ENCODE peak calls at places on chromosomes 2 and 18, in ten cellular contexts. One of them, this sample, is unnamed.

GRCh38 chr2:45578056-45578843 is 32.8 kb downstream of the SRBD1 start:
- DNase-seq in cardiac fibroblast: peak
- DNase-seq in adrenal gland: no peak
- DNase-seq in AG09309: no peak
- DNase-seq in upper lobe of right lung: no peak
- DNase-seq in gastrocnemius medialis: no peak
- DNase-seq in fibroblast of the aortic adventitia: peak
- DNase-seq in tibial artery: no peak
- DNase-seq in GM20000: peak
- DNase-seq in thyroid gland: no peak
- DNase-seq in this sample: peak

GRCh38 chr2:165958313-165958712 is 4.7 kb upstream of the TTC21B start:
- DNase-seq in cardiac fibroblast: no peak
- DNase-seq in GM20000: no peak
- DNase-seq in thyroid gland: no peak
- DNase-seq in upper lobe of right lung: no peak
- DNase-seq in gastrocnemius medialis: no peak
- DNase-seq in adrenal gland: no peak
- DNase-seq in fibroblast of the aortic adventitia: no peak
- DNase-seq in AG09309: no peak
- DNase-seq in tibial artery: no peak
- DNase-seq in this sample: no peak

GRCh38 chr2:20594048-20594750 is 56.7 kb downstream of the HS1BP3 start:
- DNase-seq in cardiac fibroblast: no peak
- DNase-seq in fibroblast of the aortic adventitia: no peak
- DNase-seq in GM20000: no peak
- DNase-seq in thyroid gland: no peak
- DNase-seq in AG09309: no peak
- DNase-seq in tibial artery: peak
- DNase-seq in gastrocnemius medialis: peak
- DNase-seq in upper lobe of right lung: peak
- DNase-seq in adrenal gland: no peak
- DNase-seq in this sample: no peak

GRCh38 chr2:84641016-84641415 is 124.7 kb downstream of the DNAH6 start:
- DNase-seq in AG09309: no peak
- DNase-seq in adrenal gland: no peak
- DNase-seq in GM20000: no peak
- DNase-seq in tibial artery: no peak
- DNase-seq in gastrocnemius medialis: no peak
- DNase-seq in fibroblast of the aortic adventitia: no peak
- DNase-seq in upper lobe of right lung: no peak
- DNase-seq in thyroid gland: no peak
- DNase-seq in cardiac fibroblast: no peak
- DNase-seq in this sample: no peak

GRCh38 chr2:183232161-183232865 is 108.1 kb downstream of the NUP35 start:
- DNase-seq in fibroblast of the aortic adventitia: peak
- DNase-seq in tibial artery: no peak
- DNase-seq in cardiac fibroblast: peak
- DNase-seq in gastrocnemius medialis: no peak
- DNase-seq in adrenal gland: no peak
- DNase-seq in AG09309: no peak
- DNase-seq in GM20000: no peak
- DNase-seq in upper lobe of right lung: no peak
- DNase-seq in thyroid gland: no peak
- DNase-seq in this sample: no peak

GRCh38 chr2:103396152-103396551 is 634.3 kb downstream of the TMEM182 start:
- DNase-seq in upper lobe of right lung: no peak
- DNase-seq in fibroblast of the aortic adventitia: no peak
- DNase-seq in tibial artery: no peak
- DNase-seq in gastrocnemius medialis: no peak
- DNase-seq in GM20000: no peak
- DNase-seq in thyroid gland: no peak
- DNase-seq in AG09309: no peak
- DNase-seq in adrenal gland: no peak
- DNase-seq in cardiac fibroblast: no peak
- DNase-seq in this sample: no peak

GRCh38 chr18:21074336-21075323 is 37.0 kb downstream of the ROCK1 start:
- DNase-seq in thyroid gland: no peak
- DNase-seq in upper lobe of right lung: no peak
- DNase-seq in gastrocnemius medialis: no peak
- DNase-seq in GM20000: no peak
- DNase-seq in tibial artery: no peak
- DNase-seq in cardiac fibroblast: no peak
- DNase-seq in fibroblast of the aortic adventitia: no peak
- DNase-seq in adrenal gland: no peak
- DNase-seq in AG09309: no peak
- DNase-seq in this sample: no peak

GRCh38 chr2:53211201-53211774 is 556.3 kb upstream of the CHAC2 start:
- DNase-seq in adrenal gland: no peak
- DNase-seq in AG09309: no peak
- DNase-seq in tibial artery: no peak
- DNase-seq in gastrocnemius medialis: no peak
- DNase-seq in fibroblast of the aortic adventitia: no peak
- DNase-seq in upper lobe of right lung: no peak
- DNase-seq in cardiac fibroblast: no peak
- DNase-seq in GM20000: no peak
- DNase-seq in thyroid gland: no peak
- DNase-seq in this sample: no peak

GRCh38 chr2:70685771-70686171 is 82.2 kb downstream of the ADD2 start:
- DNase-seq in GM20000: no peak
- DNase-seq in gastrocnemius medialis: no peak
- DNase-seq in AG09309: no peak
- DNase-seq in fibroblast of the aortic adventitia: no peak
- DNase-seq in upper lobe of right lung: peak
- DNase-seq in tibial artery: no peak
- DNase-seq in cardiac fibroblast: no peak
- DNase-seq in adrenal gland: no peak
- DNase-seq in thyroid gland: no peak
- DNase-seq in this sample: no peak

GRCh38 chr2:70687461-70687795 is 80.6 kb downstream of the ADD2 start:
- DNase-seq in fibroblast of the aortic adventitia: no peak
- DNase-seq in upper lobe of right lung: no peak
- DNase-seq in GM20000: no peak
- DNase-seq in cardiac fibroblast: no peak
- DNase-seq in thyroid gland: no peak
- DNase-seq in adrenal gland: no peak
- DNase-seq in gastrocnemius medialis: no peak
- DNase-seq in tibial artery: no peak
- DNase-seq in AG09309: no peak
- DNase-seq in this sample: no peak

GRCh38 chr2:70688427-70688826 is 79.6 kb downstream of the ADD2 start:
- DNase-seq in cardiac fibroblast: no peak
- DNase-seq in upper lobe of right lung: peak
- DNase-seq in AG09309: no peak
- DNase-seq in adrenal gland: no peak
- DNase-seq in GM20000: no peak
- DNase-seq in gastrocnemius medialis: no peak
- DNase-seq in tibial artery: no peak
- DNase-seq in fibroblast of the aortic adventitia: no peak
- DNase-seq in thyroid gland: no peak
- DNase-seq in this sample: no peak

GRCh38 chr2:70684846-70685622 is 83.0 kb downstream of the ADD2 start:
- DNase-seq in AG09309: no peak
- DNase-seq in fibroblast of the aortic adventitia: no peak
- DNase-seq in upper lobe of right lung: peak
- DNase-seq in tibial artery: no peak
- DNase-seq in gastrocnemius medialis: no peak
- DNase-seq in adrenal gland: no peak
- DNase-seq in cardiac fibroblast: no peak
- DNase-seq in thyroid gland: no peak
- DNase-seq in GM20000: no peak
- DNase-seq in this sample: no peak

DNA sequence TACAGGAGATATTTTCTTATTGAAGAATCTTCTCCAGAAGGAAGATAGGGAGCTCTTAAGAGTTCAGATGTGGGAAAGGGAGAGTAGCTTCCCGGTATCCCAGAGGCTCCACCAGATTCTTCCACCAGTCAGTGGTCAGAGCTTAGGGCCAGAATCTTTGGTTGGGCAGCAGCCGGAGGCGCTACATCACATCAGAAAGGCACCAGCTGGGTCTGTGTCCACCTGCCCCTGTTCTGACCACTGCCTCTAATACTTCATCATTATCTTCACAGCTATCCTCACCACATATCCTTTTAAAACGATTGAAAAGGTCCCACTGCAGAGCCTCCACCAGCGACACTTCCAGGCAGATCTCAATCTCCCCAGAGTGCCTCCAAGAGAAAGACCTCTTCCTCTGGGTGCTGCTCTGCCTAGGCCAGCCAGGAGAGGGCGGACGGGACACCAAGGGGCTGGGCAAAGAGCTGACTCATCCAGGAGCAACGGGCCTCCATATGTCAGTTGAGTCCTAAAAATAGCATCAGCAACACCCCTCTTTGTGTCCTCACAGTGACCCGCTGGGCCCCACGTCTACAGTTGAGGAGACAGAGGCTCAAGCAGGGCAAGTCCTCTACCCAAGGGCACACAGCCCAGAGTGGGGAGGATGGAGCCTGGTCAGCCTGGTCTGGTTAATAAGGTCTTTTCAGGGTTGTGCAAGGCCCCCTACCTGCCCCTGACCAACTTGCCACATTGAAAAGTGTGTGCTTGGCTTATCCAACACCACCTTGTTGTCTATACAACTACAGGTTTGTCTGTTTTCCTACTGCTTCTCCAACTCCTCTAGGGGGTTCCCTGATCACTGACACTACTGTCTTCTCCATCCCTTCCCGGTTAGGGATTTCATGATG is 81.2 kb downstream of the ADD2 start:
- DNase-seq in thyroid gland: no peak
- DNase-seq in AG09309: peak
- DNase-seq in gastrocnemius medialis: peak
- DNase-seq in fibroblast of the aortic adventitia: peak
- DNase-seq in cardiac fibroblast: peak
- DNase-seq in adrenal gland: peak
- DNase-seq in GM20000: peak
- DNase-seq in tibial artery: no peak
- DNase-seq in upper lobe of right lung: peak
- DNase-seq in this sample: peak
- TF ChIP-seq CTCF in thyroid gland: no peak
- TF ChIP-seq CTCF in AG09309: peak
- TF ChIP-seq CTCF in gastrocnemius medialis: no peak
- TF ChIP-seq CTCF in fibroblast of the aortic adventitia: peak
- TF ChIP-seq CTCF in cardiac fibroblast: peak
- TF ChIP-seq CTCF in adrenal gland: no peak
- TF ChIP-seq CTCF in GM20000: peak
- TF ChIP-seq CTCF in tibial artery: no peak
- TF ChIP-seq CTCF in upper lobe of right lung: peak
- TF ChIP-seq CTCF in this sample: peak

DNA sequence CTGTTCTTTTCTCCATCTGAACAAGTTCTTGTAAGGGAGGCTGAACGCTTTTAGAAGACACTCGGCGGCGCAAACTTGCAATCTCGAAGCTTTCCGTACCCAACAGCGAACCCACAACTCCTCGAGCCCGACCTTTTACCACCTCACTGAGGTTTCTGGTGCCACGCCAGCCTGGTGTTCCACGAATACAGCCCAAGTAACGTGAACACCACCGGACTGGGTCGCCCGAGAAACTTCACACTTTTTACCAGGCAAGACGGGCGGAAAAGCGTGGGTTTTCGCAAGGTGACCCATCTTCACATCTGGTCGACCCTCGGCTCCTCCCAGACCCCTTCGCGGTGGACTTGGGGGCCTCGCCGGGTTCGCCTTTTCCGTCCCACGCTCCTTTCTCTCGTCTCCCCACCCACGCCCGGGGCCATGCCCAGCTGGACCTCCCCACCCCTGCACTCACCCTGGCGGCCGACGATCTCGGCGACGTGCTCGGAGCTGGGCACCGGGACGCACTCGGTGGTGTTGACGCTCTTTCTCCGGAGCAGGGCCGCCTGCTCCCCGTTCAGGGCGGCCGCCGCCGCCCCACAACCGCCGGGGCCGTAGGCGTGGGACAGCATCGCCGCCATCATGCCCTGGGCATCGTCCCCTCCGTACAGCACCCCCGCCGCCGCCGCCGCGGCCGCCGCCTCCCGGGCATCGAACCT is 1.2 kb downstream of the MEX3C start:
- DNase-seq in upper lobe of right lung: peak
- DNase-seq in gastrocnemius medialis: peak
- DNase-seq in AG09309: no peak
- DNase-seq in fibroblast of the aortic adventitia: peak
- DNase-seq in adrenal gland: peak
- DNase-seq in GM20000: peak
- DNase-seq in thyroid gland: peak
- DNase-seq in cardiac fibroblast: peak
- DNase-seq in tibial artery: peak
- DNase-seq in this sample: peak
- TF ChIP-seq CTCF in upper lobe of right lung: no peak
- TF ChIP-seq CTCF in gastrocnemius medialis: no peak
- TF ChIP-seq CTCF in AG09309: no peak
- TF ChIP-seq CTCF in fibroblast of the aortic adventitia: no peak
- TF ChIP-seq CTCF in adrenal gland: no peak
- TF ChIP-seq CTCF in GM20000: no peak
- TF ChIP-seq CTCF in thyroid gland: no peak
- TF ChIP-seq CTCF in cardiac fibroblast: no peak
- TF ChIP-seq CTCF in tibial artery: no peak
- TF ChIP-seq CTCF in this sample: peak

GRCh38 chr2:219521066-219521880 is 7.0 kb downstream of the ASIC4 start:
- DNase-seq in upper lobe of right lung: no peak
- DNase-seq in thyroid gland: peak
- DNase-seq in gastrocnemius medialis: no peak
- DNase-seq in fibroblast of the aortic adventitia: peak
- DNase-seq in tibial artery: no peak
- DNase-seq in AG09309: no peak
- DNase-seq in GM20000: no peak
- DNase-seq in adrenal gland: peak
- DNase-seq in cardiac fibroblast: peak
- DNase-seq in this sample: no peak
- TF ChIP-seq CTCF in upper lobe of right lung: peak
- TF ChIP-seq CTCF in thyroid gland: peak
- TF ChIP-seq CTCF in gastrocnemius medialis: peak
- TF ChIP-seq CTCF in fibroblast of the aortic adventitia: peak
- TF ChIP-seq CTCF in tibial artery: peak
- TF ChIP-seq CTCF in AG09309: peak
- TF ChIP-seq CTCF in GM20000: peak
- TF ChIP-seq CTCF in adrenal gland: peak
- TF ChIP-seq CTCF in cardiac fibroblast: peak
- TF ChIP-seq CTCF in this sample: peak

DNA sequence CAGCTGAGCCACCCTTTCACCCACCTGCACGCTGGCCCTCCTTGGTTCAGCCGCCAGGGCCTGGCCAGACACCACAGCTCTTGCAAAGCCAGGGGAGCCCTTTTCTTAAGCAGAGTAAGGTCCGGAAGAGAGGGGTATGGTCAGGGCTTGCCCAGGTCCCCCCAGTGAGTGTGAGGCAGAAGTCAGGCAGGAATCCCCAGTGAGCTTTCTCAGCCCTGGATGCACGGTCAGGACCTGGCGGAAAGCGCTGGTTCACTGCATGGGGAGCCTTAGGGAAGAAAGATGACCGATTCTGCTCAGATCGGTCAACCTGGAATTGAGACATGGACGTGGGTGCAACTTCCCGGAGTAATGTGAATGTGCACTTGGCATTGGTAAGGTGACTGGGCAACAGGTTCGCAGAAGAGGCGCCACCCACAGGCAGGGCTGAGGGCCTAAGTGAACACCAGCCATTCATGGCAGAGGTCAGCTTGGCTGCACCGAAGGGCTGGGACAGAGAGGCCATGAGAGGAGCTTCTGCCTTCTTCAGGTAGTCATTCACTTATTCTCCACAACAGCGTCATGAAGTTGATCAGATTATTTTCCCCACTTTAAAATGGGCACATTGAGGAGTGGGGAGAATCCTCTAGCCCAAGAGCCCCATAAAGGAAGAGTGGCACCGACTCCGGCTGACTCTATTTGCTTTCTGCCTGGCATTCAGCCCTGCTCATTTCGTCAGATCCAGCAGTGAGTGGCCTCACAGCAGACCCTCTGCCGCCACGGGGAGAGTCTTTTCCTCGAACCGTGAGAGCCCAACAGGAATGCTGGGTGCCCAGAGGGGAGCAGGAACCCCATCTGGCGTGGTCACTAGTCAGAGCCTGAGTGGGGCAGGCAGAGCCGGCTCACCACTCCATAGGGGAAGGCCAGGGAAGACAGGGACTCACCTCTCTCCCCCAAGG is 35.8 kb downstream of the SCTR start:
- DNase-seq in cardiac fibroblast: no peak
- DNase-seq in GM20000: no peak
- DNase-seq in fibroblast of the aortic adventitia: no peak
- DNase-seq in gastrocnemius medialis: no peak
- DNase-seq in AG09309: no peak
- DNase-seq in adrenal gland: no peak
- DNase-seq in upper lobe of right lung: peak
- DNase-seq in tibial artery: no peak
- DNase-seq in thyroid gland: no peak
- DNase-seq in this sample: no peak
- TF ChIP-seq CTCF in cardiac fibroblast: no peak
- TF ChIP-seq CTCF in GM20000: no peak
- TF ChIP-seq CTCF in fibroblast of the aortic adventitia: no peak
- TF ChIP-seq CTCF in gastrocnemius medialis: no peak
- TF ChIP-seq CTCF in AG09309: no peak
- TF ChIP-seq CTCF in adrenal gland: no peak
- TF ChIP-seq CTCF in upper lobe of right lung: no peak
- TF ChIP-seq CTCF in tibial artery: no peak
- TF ChIP-seq CTCF in thyroid gland: no peak
- TF ChIP-seq CTCF in this sample: peak

This sample was measured in HFFc6.